ENCODE peak calls at places on chromosomes 6 and 20, in nine cellular contexts. U, F, Z, A, H, O, K, J and C are unnamed samples.
A peak's percentile ranks its signal among the peaks of the same experiment; 100 is the strongest.

GRCh38 chr6:40044196-40044595 is 109.9 kb upstream of the MOCS1 start:
- DNase-seq in K (no peak), J (no peak), A (no peak), O (no peak), U (no peak), H (no peak), Z (no peak), F (no peak), C (no peak)

GRCh38 chr20:43388267-43389081 is 69.2 kb upstream of the SRSF6 start:
- DNase-seq in A (no peak), H (no peak), O (no peak), Z (no peak), K (no peak), U (peak; percentile 54), F (no peak), J (no peak), C (no peak)

GRCh38 chr6:94510877-94511276 is 1066.5 kb upstream of the MANEA start:
- DNase-seq in K (no peak), J (no peak), H (no peak), U (no peak), Z (no peak), O (no peak), F (peak; percentile 10), A (no peak), C (no peak)

GRCh38 chr20:47973519-47974233 is 188.4 kb upstream of the SULF2 start:
- DNase-seq in Z (peak; percentile 81), K (no peak), H (no peak), J (peak; percentile 32), A (peak; percentile 99), O (peak; percentile 38), F (peak; percentile 78), U (no peak), C (no peak)

GRCh38 chr6:45209762-45210161 is 118.4 kb upstream of the RUNX2 start:
- DNase-seq in H (no peak), Z (no peak), O (no peak), J (no peak), F (no peak), A (no peak), K (no peak), U (no peak), C (no peak)

GRCh38 chr6:136962661-136963060 is 40.6 kb downstream of the SLC35D3 start:
- DNase-seq in K (peak; percentile 79), Z (peak; percentile 35), U (no peak), J (no peak), F (no peak), O (no peak), A (no peak), H (no peak), C (no peak)

GRCh38 chr6:16324622-16325225 is 86.3 kb downstream of the GMPR start:
- DNase-seq in F (peak; percentile 54), A (no peak), H (no peak), Z (no peak), O (no peak), U (no peak), J (no peak), K (no peak), C (no peak)

GRCh38 chr6:170459451-170459850 is 93.7 kb downstream of the PSMB1 start:
- DNase-seq in K (no peak), O (peak; percentile 75), A (no peak), U (peak; percentile 57), H (no peak), J (no peak), Z (no peak), F (no peak), C (no peak)